ENCODE peak calls at places on chromosomes 12 and 14, in seven cellular contexts. T is right atrium auricular region; P is CD8-positive, alpha-beta T cell; C is MM.1S; Q is neuronal stem cell; N is lower lobe of right lung; Z is A549. J is an unnamed sample. For H3K4me1, the result is how much of the 10 kb centered on the place peaks cover.

GRCh38 chr12:117874842-117875434 is 93.9 kb downstream of the KSR2 start:
- DNase-seq in Z (peak), N (peak), Q (peak), C (peak), P (peak), T (peak), J (peak)

GRCh38 chr12:74539765-74540526 is 2.3 kb downstream of the ATXN7L3B start:
- DNase-seq in Z (no peak), N (no peak), T (no peak), C (peak), Q (no peak), P (no peak), J (no peak)

GRCh38 chr12:25089738-25090137 is 105.2 kb downstream of the DNAI7 start:
- DNase-seq in T (no peak), Z (no peak), C (peak), Q (no peak), N (no peak), P (no peak), J (no peak)

GRCh38 chr12:54304187-54304810 is 3.5 kb upstream of the NFE2 start:
- DNase-seq in Q (no peak), P (no peak), Z (no peak), C (no peak), T (peak), N (peak), J (no peak)

GRCh38 chr14:94598816-94599655 is 13.2 kb upstream of the SERPINA3 start:
- DNase-seq in C (no peak), P (no peak), T (peak), N (no peak), Q (no peak), Z (peak), J (no peak)

GRCh38 chr14:58177125-58177524 is 22.8 kb upstream of the ACTR10 start:
- DNase-seq in P (no peak), N (no peak), Z (no peak), C (no peak), T (no peak), Q (no peak), J (no peak)

GRCh38 chr14:90419200-90419599 is 22.4 kb downstream of the CALM1 start:
- DNase-seq in P (no peak), C (no peak), T (peak), Q (no peak), N (no peak), Z (peak), J (no peak)

GRCh38 chr12:15757553-15758255 is 31.5 kb downstream of the EPS8 start:
- DNase-seq in P (no peak), C (no peak), Z (peak), N (no peak), Q (no peak), T (peak), J (no peak)

GRCh38 chr12:31629756-31630732 is 29.4 kb upstream of the ETFBKMT start:
- DNase-seq in T (no peak), N (no peak), C (no peak), Q (no peak), P (no peak), Z (no peak), J (no peak)

GRCh38 chr12:119869720-119870119 is 7.4 kb downstream of the CIT start:
- DNase-seq in N (no peak), Z (peak), Q (no peak), C (no peak), P (no peak), T (peak), J (no peak)

GRCh38 chr14:22977434-22977683 is 5.0 kb downstream of the AJUBA start:
- DNase-seq in Q (no peak), P (no peak), T (no peak), N (no peak), C (no peak), Z (no peak), J (no peak)
- H3K4me1 ChIP-seq in Q (under half), P (under half), T (under half), N (half or more), C (under half), Z (half or more), J (under half)

DNA sequence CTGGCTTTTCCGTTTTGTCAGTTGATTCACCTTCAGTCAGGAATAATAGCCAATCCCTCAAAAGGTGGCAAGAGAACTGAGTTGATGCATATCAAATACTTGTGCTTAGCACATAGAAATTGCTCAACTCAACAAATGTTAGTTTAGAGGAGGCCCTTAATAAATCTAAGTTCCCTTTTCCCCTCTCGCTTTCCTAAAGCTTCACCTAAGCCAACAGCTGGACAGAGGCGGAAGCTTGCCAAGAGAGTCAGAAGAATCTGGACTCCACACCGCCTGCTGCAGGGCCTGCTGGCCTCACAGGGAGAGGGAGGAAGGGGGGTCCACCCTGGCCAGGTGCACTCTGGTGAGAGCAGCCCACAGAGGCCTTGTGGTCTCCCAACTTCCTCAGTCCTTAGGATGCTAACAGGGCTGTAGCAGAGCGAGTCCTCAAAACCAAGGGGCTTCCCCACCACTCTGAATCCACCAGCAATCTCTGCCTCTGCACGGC is 213.1 kb downstream of the CHST11 start:
- DNase-seq in Q (no peak), T (no peak), P (no peak), Z (no peak), C (peak), N (peak), J (no peak)
- H3K4me1 ChIP-seq in Q (under half), T (under half), P (under half), Z (half or more), C (under half), N (half or more), J (under half)

DNA sequence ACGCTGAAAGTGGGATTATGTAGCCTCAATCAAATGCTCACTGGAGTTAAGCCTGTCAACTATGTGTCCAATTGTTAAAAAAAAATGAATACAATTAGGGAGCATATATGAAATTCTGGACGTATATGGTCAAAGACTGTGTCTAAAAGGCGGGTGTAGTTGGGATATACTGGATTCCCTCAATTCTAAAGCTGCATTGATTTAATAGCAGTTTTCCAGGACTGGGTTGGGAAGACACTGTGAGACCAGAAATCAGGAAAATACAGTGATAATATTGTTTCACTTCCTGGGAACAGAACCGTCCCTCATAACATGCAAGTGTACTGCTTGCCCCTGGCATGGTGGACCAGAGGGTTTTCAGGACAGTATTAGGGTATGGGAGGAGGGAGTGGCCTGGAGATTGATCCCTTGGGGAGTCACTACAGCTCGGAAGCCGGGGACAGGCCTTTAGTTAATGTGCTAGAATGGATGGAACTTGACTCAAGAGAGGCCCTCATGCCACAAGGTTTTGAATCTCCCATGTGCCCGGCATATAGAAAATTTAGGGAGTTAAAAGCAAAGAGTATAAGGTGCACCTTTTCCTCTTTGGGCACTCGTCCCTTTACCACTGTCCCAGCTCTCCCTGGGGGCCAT is 161.7 kb downstream of the ZFP36L1 start:
- DNase-seq in N (no peak), Q (no peak), Z (no peak), C (no peak), T (no peak), P (no peak), J (no peak)
- H3K4me1 ChIP-seq in N (under half), Q (under half), Z (under half), C (under half), T (under half), P (under half), J (under half)

GRCh38 chr12:108842364-108842763 is 15.0 kb downstream of the SSH1 start:
- DNase-seq in Z (no peak), P (no peak), T (no peak), N (peak), Q (no peak), C (no peak), J (no peak)
- H3K4me1 ChIP-seq in Z (under half), P (under half), T (under half), N (half or more), Q (under half), C (under half), J (under half)

GRCh38 chr12:58415716-58416115 is 474.3 kb downstream of the ATP23 start:
- DNase-seq in P (no peak), Q (peak), C (no peak), T (no peak), N (no peak), Z (no peak), J (no peak)
- H3K4me1 ChIP-seq in P (under half), Q (under half), C (under half), T (under half), N (under half), Z (half or more), J (under half)

GRCh38 chr14:68958553-68958952 is 20.5 kb downstream of the ACTN1 start:
- DNase-seq in T (no peak), N (no peak), Z (no peak), C (no peak), Q (no peak), P (no peak), J (no peak)

GRCh38 chr14:68960123-68960522 is 19.0 kb downstream of the ACTN1 start:
- DNase-seq in N (no peak), Q (no peak), T (no peak), C (no peak), P (no peak), Z (no peak), J (no peak)

GRCh38 chr14:68956728-68957127 is 22.4 kb downstream of the ACTN1 start:
- DNase-seq in C (no peak), T (no peak), Z (no peak), N (no peak), P (no peak), Q (no peak), J (no peak)

GRCh38 chr14:68959035-68959434 is 20.1 kb downstream of the ACTN1 start:
- DNase-seq in N (no peak), P (no peak), T (no peak), Q (no peak), C (no peak), Z (no peak), J (no peak)

GRCh38 chr14:68957688-68958248 is 21.3 kb downstream of the ACTN1 start:
- DNase-seq in C (no peak), P (no peak), Z (no peak), N (no peak), T (no peak), Q (no peak), J (no peak)
- H3K4me1 ChIP-seq in C (under half), P (half or more), Z (half or more), N (half or more), T (under half), Q (under half), J (half or more)

GRCh38 chr12:50221228-50222008 is 54.2 kb upstream of the CERS5 start:
- DNase-seq in N (no peak), Z (no peak), T (no peak), C (no peak), Q (peak), P (no peak), J (no peak)

GRCh38 chr12:50217202-50217601 is 50.0 kb upstream of the CERS5 start:
- DNase-seq in Q (no peak), N (no peak), C (no peak), Z (no peak), T (no peak), P (no peak), J (no peak)

GRCh38 chr12:50220357-50221061 is 53.3 kb upstream of the CERS5 start:
- DNase-seq in Z (no peak), N (no peak), Q (no peak), T (no peak), P (no peak), C (peak), J (no peak)

GRCh38 chr12:50219544-50219943 is 52.4 kb upstream of the CERS5 start:
- DNase-seq in Q (no peak), N (no peak), T (no peak), Z (no peak), P (no peak), C (no peak), J (no peak)

GRCh38 chr12:50218386-50218785 is 51.2 kb upstream of the CERS5 start:
- DNase-seq in Z (no peak), Q (no peak), P (no peak), T (no peak), N (no peak), C (no peak), J (no peak)
- H3K4me1 ChIP-seq in Z (under half), Q (under half), P (under half), T (under half), N (under half), C (under half), J (under half)

GRCh38 chr12:80702889-80703605 is 4.4 kb upstream of the MYF6 start:
- DNase-seq in C (peak), N (no peak), Z (no peak), P (no peak), Q (no peak), T (no peak), J (no peak)
- H3K4me1 ChIP-seq in C (under half), N (under half), Z (under half), P (under half), Q (under half), T (under half), J (under half)

J was measured in CD8-positive, alpha-beta memory T cell.